ENCODE peak calls at places on chromosomes 16 and 17, in four cellular contexts. One of them, this sample, is unnamed.

GRCh38 chr16:70304892-70305448 is 6.0 kb downstream of the DDX19B start:
- DNase-seq in fibroblast of lung: peak; percentile 11
- DNase-seq in stomach: no peak
- DNase-seq in Peyer's patch: no peak
- DNase-seq in this sample: no peak

GRCh38 chr16:52488837-52489289 is 58.1 kb downstream of the TOX3 start:
- DNase-seq in fibroblast of lung: no peak
- DNase-seq in stomach: peak; percentile 49
- DNase-seq in Peyer's patch: no peak
- DNase-seq in this sample: peak; percentile 45

GRCh38 chr17:63696381-63696961 is 3.5 kb downstream of the LIMD2 start:
- DNase-seq in fibroblast of lung: no peak
- DNase-seq in stomach: peak; percentile 27
- DNase-seq in Peyer's patch: peak; percentile 57
- DNase-seq in this sample: no peak

GRCh38 chr17:79627184-79627765 is 16.4 kb upstream of the RBFOX3 start:
- DNase-seq in fibroblast of lung: no peak
- DNase-seq in stomach: peak; percentile 15
- DNase-seq in Peyer's patch: peak; percentile 10
- DNase-seq in this sample: no peak

GRCh38 chr17:80805032-80805751 is 186.4 kb upstream of the CHMP6 start:
- DNase-seq in fibroblast of lung: no peak
- DNase-seq in stomach: no peak
- DNase-seq in Peyer's patch: no peak
- DNase-seq in this sample: no peak

GRCh38 chr17:8159032-8159400 is 3.7 kb downstream of the VAMP2 start:
- DNase-seq in fibroblast of lung: no peak
- DNase-seq in stomach: no peak
- DNase-seq in Peyer's patch: no peak
- DNase-seq in this sample: no peak

GRCh38 chr17:80431246-80432195 is 16.6 kb downstream of the ENDOV start:
- DNase-seq in fibroblast of lung: no peak
- DNase-seq in stomach: no peak
- DNase-seq in Peyer's patch: no peak
- DNase-seq in this sample: no peak

GRCh38 chr16:85435298-85435697 is 177.8 kb upstream of the GSE1 start:
- DNase-seq in fibroblast of lung: no peak
- DNase-seq in stomach: no peak
- DNase-seq in Peyer's patch: no peak
- DNase-seq in this sample: no peak

GRCh38 chr16:85169333-85170065 is 57.2 kb upstream of the CIBAR2 start:
- DNase-seq in fibroblast of lung: peak; percentile 62
- DNase-seq in stomach: no peak
- DNase-seq in Peyer's patch: no peak
- DNase-seq in this sample: no peak

GRCh38 chr16:73058221-73058615 is 10.3 kb upstream of the ZFHX3 start:
- DNase-seq in fibroblast of lung: peak; percentile 36
- DNase-seq in stomach: peak; percentile 62
- DNase-seq in Peyer's patch: no peak
- DNase-seq in this sample: peak; percentile 80

GRCh38 chr16:193441-193840 is 13.2 kb downstream of the HBQ1 start:
- DNase-seq in fibroblast of lung: no peak
- DNase-seq in stomach: no peak
- DNase-seq in Peyer's patch: no peak
- DNase-seq in this sample: no peak

GRCh38 chr17:31412511-31412910 is 21.0 kb downstream of the RAB11FIP4 start:
- DNase-seq in fibroblast of lung: no peak
- DNase-seq in stomach: no peak
- DNase-seq in Peyer's patch: no peak
- DNase-seq in this sample: no peak

DNA sequence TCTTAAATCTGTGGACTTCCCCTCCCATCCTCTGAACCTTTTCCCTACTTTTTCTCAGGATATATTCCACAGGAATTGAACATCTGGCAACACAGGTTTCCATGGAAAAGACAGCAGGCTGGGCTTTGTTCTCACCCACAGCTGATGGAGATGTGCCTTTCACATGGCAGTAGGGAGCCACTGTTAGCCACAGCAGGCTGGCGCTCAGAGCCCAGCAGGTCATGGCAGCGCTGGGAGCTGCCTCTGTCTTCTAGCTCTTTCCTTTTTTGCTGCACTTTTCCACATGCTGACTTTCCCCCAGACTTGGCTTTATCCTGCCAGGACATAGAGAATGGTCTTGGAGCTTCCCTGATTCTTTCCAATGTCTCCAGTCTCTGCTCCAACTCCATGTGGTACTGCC is 116.5 kb upstream of the NLRP1 start:
- DNase-seq in fibroblast of lung: no peak
- DNase-seq in stomach: no peak
- DNase-seq in Peyer's patch: no peak
- DNase-seq in this sample: no peak
- H3K27ac ChIP-seq in fibroblast of lung: no peak overlapping the region
- H3K27ac ChIP-seq in stomach: no peak overlapping the region
- H3K27ac ChIP-seq in Peyer's patch: no peak overlapping the region
- H3K27ac ChIP-seq in this sample: no peak overlapping the region

DNA sequence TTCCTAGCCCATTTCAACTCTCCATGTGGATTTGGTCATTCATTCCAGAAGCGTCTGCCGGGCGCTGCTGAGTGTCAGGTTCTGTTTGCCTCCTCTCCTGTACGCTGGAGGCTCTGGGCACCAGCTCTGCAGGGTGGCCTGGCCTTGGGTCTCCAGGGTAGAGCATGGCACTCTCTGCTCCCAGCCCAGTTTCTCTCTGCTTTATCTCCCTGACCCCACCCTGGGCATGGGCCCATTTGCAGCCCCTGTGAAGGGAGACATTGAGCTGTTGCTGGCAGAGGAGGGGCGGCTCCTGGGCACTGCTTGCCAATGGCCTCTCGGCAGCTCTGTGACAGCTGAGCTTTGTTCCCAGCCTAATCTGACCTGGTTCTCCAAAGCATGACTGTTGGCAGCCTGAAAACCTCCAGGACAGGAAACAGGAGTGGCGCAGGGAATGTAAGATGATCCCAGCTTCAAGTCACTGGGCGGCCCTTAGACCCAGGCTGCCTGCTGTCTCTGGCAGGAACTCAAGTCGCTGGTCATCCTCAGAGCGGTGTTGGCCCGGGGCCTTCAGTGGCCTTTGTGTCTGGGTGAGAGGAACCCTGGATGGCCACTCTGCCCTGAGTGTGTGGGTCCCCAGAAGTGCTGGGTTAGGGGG is 146.8 kb downstream of the SEC14L1 start:
- DNase-seq in fibroblast of lung: peak; percentile 96
- DNase-seq in stomach: peak; percentile 83
- DNase-seq in Peyer's patch: no peak
- DNase-seq in this sample: peak; percentile 69
- H3K4me3 ChIP-seq in fibroblast of lung: no peak overlapping the region
- H3K4me3 ChIP-seq in stomach: no peak overlapping the region
- H3K4me3 ChIP-seq in Peyer's patch: peak overlapping the region; percentile 42
- H3K4me3 ChIP-seq in this sample: no peak overlapping the region

DNA sequence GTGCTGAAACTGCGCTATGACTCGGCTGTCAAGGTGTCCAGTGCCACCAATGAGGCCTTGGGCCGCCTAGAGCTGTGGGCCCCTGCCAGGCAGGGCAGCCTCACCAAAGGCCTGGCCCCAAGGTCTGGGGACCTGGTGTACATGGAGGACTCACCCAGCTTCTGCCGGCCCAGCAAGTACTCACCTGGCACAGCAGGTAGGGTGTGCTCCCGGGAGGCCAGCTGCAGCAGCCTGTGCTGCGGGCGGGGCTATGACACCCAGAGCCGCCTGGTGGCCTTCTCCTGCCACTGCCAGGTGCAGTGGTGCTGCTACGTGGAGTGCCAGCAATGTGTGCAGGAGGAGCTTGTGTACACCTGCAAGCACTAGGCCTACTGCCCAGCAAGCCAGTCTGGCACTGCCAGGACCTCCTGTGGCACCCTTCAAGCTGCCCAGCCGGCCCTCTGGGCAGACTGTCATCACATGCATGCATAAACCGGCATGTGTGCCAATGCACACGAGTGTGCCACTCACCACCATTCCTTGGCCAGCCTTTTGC is 25.0 kb downstream of the WNT9B start:
- DNase-seq in fibroblast of lung: no peak
- DNase-seq in stomach: peak; percentile 86
- DNase-seq in Peyer's patch: no peak
- DNase-seq in this sample: peak; percentile 73
- TF ChIP-seq CTCF in fibroblast of lung: peak; percentile 9
- TF ChIP-seq CTCF in stomach: no peak
- TF ChIP-seq CTCF in Peyer's patch: peak; percentile 91
- TF ChIP-seq CTCF in this sample: no peak

GRCh38 chr17:1709971-1710806 is at the start of gene TLCD2:
- DNase-seq in fibroblast of lung: peak; percentile 76
- DNase-seq in stomach: peak; percentile 80
- DNase-seq in Peyer's patch: no peak
- DNase-seq in this sample: peak; percentile 89
- H3K27ac ChIP-seq in fibroblast of lung: peak within 1 kb of the TSS; percentile 68
- H3K27ac ChIP-seq in stomach: peak within 1 kb of the TSS; percentile 83
- H3K27ac ChIP-seq in Peyer's patch: peak within 1 kb of the TSS; percentile 92
- H3K27ac ChIP-seq in this sample: peak within 1 kb of the TSS; percentile 65

GRCh38 chr17:43834106-43834505 is 1.2 kb upstream of the MPP3 start:
- DNase-seq in fibroblast of lung: peak; percentile 47
- DNase-seq in stomach: no peak
- DNase-seq in Peyer's patch: no peak
- DNase-seq in this sample: no peak
- H3K4me3 ChIP-seq in fibroblast of lung: no peak overlapping the region
- H3K4me3 ChIP-seq in stomach: no peak overlapping the region
- H3K4me3 ChIP-seq in Peyer's patch: no peak overlapping the region
- H3K4me3 ChIP-seq in this sample: no peak overlapping the region